ENCODE peak calls at places on chromosome 7, in five cellular contexts. One of them, this sample, is unnamed.

GRCh38 chr7:100804681-100805431 is 22.5 kb downstream of the EPHB4 start:
- DNase-seq in lung: no peak
- DNase-seq in CD8-positive, alpha-beta memory T cell: no peak
- DNase-seq in dorsolateral prefrontal cortex: no peak
- DNase-seq in T follicular helper cell: no peak
- DNase-seq in this sample: no peak

GRCh38 chr7:158329014-158329610 is 258.5 kb downstream of the PTPRN2 start:
- DNase-seq in dorsolateral prefrontal cortex: no peak
- DNase-seq in CD8-positive, alpha-beta memory T cell: no peak
- DNase-seq in T follicular helper cell: no peak
- DNase-seq in lung: no peak
- DNase-seq in this sample: no peak

GRCh38 chr7:92489634-92490033 is 11.9 kb upstream of the ERVW-1 start:
- DNase-seq in dorsolateral prefrontal cortex: no peak
- DNase-seq in lung: no peak
- DNase-seq in T follicular helper cell: no peak
- DNase-seq in CD8-positive, alpha-beta memory T cell: no peak
- DNase-seq in this sample: no peak

GRCh38 chr7:3995187-3995586 is 686.9 kb upstream of the FOXK1 start:
- DNase-seq in dorsolateral prefrontal cortex: no peak
- DNase-seq in lung: no peak
- DNase-seq in T follicular helper cell: no peak
- DNase-seq in CD8-positive, alpha-beta memory T cell: no peak
- DNase-seq in this sample: no peak

GRCh38 chr7:87984088-87984487 is 50.0 kb downstream of the ADAM22 start:
- DNase-seq in dorsolateral prefrontal cortex: no peak
- DNase-seq in CD8-positive, alpha-beta memory T cell: no peak
- DNase-seq in lung: no peak
- DNase-seq in T follicular helper cell: no peak
- DNase-seq in this sample: no peak

GRCh38 chr7:7989133-7989984 is 20.8 kb downstream of the GLCCI1 start:
- DNase-seq in T follicular helper cell: no peak
- DNase-seq in lung: no peak
- DNase-seq in CD8-positive, alpha-beta memory T cell: no peak
- DNase-seq in dorsolateral prefrontal cortex: no peak
- DNase-seq in this sample: no peak

GRCh38 chr7:1358376-1359050 is 100.8 kb downstream of the MICALL2 start:
- DNase-seq in dorsolateral prefrontal cortex: no peak
- DNase-seq in lung: no peak
- DNase-seq in CD8-positive, alpha-beta memory T cell: peak; percentile 41
- DNase-seq in T follicular helper cell: no peak
- DNase-seq in this sample: no peak

GRCh38 chr7:84454174-84454959 is 259.8 kb upstream of the SEMA3A start:
- DNase-seq in lung: no peak
- DNase-seq in CD8-positive, alpha-beta memory T cell: no peak
- DNase-seq in T follicular helper cell: no peak
- DNase-seq in dorsolateral prefrontal cortex: no peak
- DNase-seq in this sample: no peak

GRCh38 chr7:4202954-4203353 is 479.1 kb upstream of the FOXK1 start:
- DNase-seq in dorsolateral prefrontal cortex: no peak
- DNase-seq in CD8-positive, alpha-beta memory T cell: no peak
- DNase-seq in T follicular helper cell: no peak
- DNase-seq in lung: no peak
- DNase-seq in this sample: no peak

GRCh38 chr7:122225874-122226273 is 78.7 kb downstream of the FEZF1 start:
- DNase-seq in lung: no peak
- DNase-seq in CD8-positive, alpha-beta memory T cell: no peak
- DNase-seq in T follicular helper cell: no peak
- DNase-seq in dorsolateral prefrontal cortex: no peak
- DNase-seq in this sample: no peak

GRCh38 chr7:101450064-101450463 is 87.4 kb downstream of the COL26A1 start:
- DNase-seq in CD8-positive, alpha-beta memory T cell: no peak
- DNase-seq in dorsolateral prefrontal cortex: no peak
- DNase-seq in lung: no peak
- DNase-seq in T follicular helper cell: no peak
- DNase-seq in this sample: no peak

GRCh38 chr7:55509322-55509721 is 63.0 kb downstream of the VOPP1 start:
- DNase-seq in CD8-positive, alpha-beta memory T cell: no peak
- DNase-seq in T follicular helper cell: no peak
- DNase-seq in lung: no peak
- DNase-seq in dorsolateral prefrontal cortex: no peak
- DNase-seq in this sample: no peak

GRCh38 chr7:113283861-113284260 is 165.5 kb upstream of the SMIM30 start:
- DNase-seq in lung: no peak
- DNase-seq in dorsolateral prefrontal cortex: no peak
- DNase-seq in CD8-positive, alpha-beta memory T cell: no peak
- DNase-seq in T follicular helper cell: no peak
- DNase-seq in this sample: no peak

GRCh38 chr7:24869572-24869971 is 110.4 kb downstream of the OSBPL3 start:
- DNase-seq in dorsolateral prefrontal cortex: no peak
- DNase-seq in lung: no peak
- DNase-seq in CD8-positive, alpha-beta memory T cell: no peak
- DNase-seq in T follicular helper cell: no peak
- DNase-seq in this sample: no peak

GRCh38 chr7:121428857-121429489 is 32.9 kb upstream of the FAM3C start:
- DNase-seq in dorsolateral prefrontal cortex: no peak
- DNase-seq in lung: no peak
- DNase-seq in CD8-positive, alpha-beta memory T cell: no peak
- DNase-seq in T follicular helper cell: no peak
- DNase-seq in this sample: no peak

GRCh38 chr7:156943091-156944041 is 6.1 kb upstream of the NOM1 start:
- DNase-seq in lung: no peak
- DNase-seq in T follicular helper cell: no peak
- DNase-seq in CD8-positive, alpha-beta memory T cell: no peak
- DNase-seq in dorsolateral prefrontal cortex: no peak
- DNase-seq in this sample: no peak

GRCh38 chr7:114649689-114650088 is 235.1 kb downstream of the FOXP2 start:
- DNase-seq in lung: no peak
- DNase-seq in T follicular helper cell: no peak
- DNase-seq in dorsolateral prefrontal cortex: no peak
- DNase-seq in CD8-positive, alpha-beta memory T cell: no peak
- DNase-seq in this sample: no peak

GRCh38 chr7:85714182-85714581 is 527.3 kb upstream of the SEMA3D start:
- DNase-seq in lung: no peak
- DNase-seq in T follicular helper cell: no peak
- DNase-seq in dorsolateral prefrontal cortex: no peak
- DNase-seq in CD8-positive, alpha-beta memory T cell: no peak
- DNase-seq in this sample: no peak

GRCh38 chr7:67019562-67020390 is 23.1 kb downstream of the TYW1 start:
- DNase-seq in lung: no peak
- DNase-seq in T follicular helper cell: no peak
- DNase-seq in dorsolateral prefrontal cortex: no peak
- DNase-seq in CD8-positive, alpha-beta memory T cell: no peak
- DNase-seq in this sample: no peak

GRCh38 chr7:117113871-117114270 is 160.6 kb downstream of the ST7 start:
- DNase-seq in CD8-positive, alpha-beta memory T cell: no peak
- DNase-seq in T follicular helper cell: no peak
- DNase-seq in dorsolateral prefrontal cortex: no peak
- DNase-seq in lung: no peak
- DNase-seq in this sample: no peak

This sample was measured in posterior cingulate gyrus.